ENCODE peak calls at places on chromosomes 3 and 15, in eight cellular contexts. E, L, U, X, B, V, Z and M are unnamed samples.

GRCh38 chr3:78633626-78634025 is 1134.2 kb downstream of the ROBO1 start:
- DNase-seq in X (no peak), V (no peak), B (no peak), U (no peak), E (peak; percentile 2), Z (peak; percentile 31), L (no peak), M (no peak)

GRCh38 chr3:183518446-183519185 is 36.9 kb downstream of the KLHL6 start:
- DNase-seq in V (no peak), X (no peak), B (no peak), E (no peak), Z (no peak), L (no peak), U (no peak), M (no peak)

GRCh38 chr15:27564656-27565055 is 534.5 kb downstream of the OCA2 start:
- DNase-seq in V (no peak), L (no peak), E (no peak), U (no peak), X (no peak), Z (no peak), B (no peak), M (no peak)

GRCh38 chr3:125033135-125033534 is 22.7 kb downstream of the HEG1 start:
- DNase-seq in Z (no peak), L (no peak), E (no peak), B (no peak), X (no peak), U (no peak), V (no peak), M (no peak)

GRCh38 chr3:142543307-142543706 is 35.2 kb downstream of the ATR start:
- DNase-seq in U (no peak), Z (no peak), V (no peak), X (no peak), B (no peak), L (no peak), E (no peak), M (no peak)

GRCh38 chr3:152193673-152194267 is 75.0 kb upstream of the MBNL1 start:
- DNase-seq in Z (no peak), B (no peak), E (no peak), L (no peak), X (no peak), V (no peak), U (no peak), M (no peak)

GRCh38 chr15:57218826-57219576 is 157.3 kb upstream of the CGNL1 start:
- DNase-seq in X (no peak), L (no peak), Z (peak; percentile 95), E (no peak), B (no peak), V (peak; percentile 90), U (no peak), M (no peak)

GRCh38 chr15:41464889-41465580 is 28.6 kb upstream of the ITPKA start:
- DNase-seq in L (no peak), Z (no peak), U (no peak), E (no peak), V (no peak), X (no peak), B (no peak), M (no peak)

GRCh38 chr15:43294091-43294706 is 27.5 kb upstream of the TGM5 start:
- DNase-seq in Z (no peak), U (no peak), E (no peak), B (no peak), L (no peak), V (no peak), X (no peak), M (no peak)

GRCh38 chr3:153130312-153130977 is 31.6 kb upstream of the RAP2B start:
- DNase-seq in E (peak; percentile 37), X (no peak), V (no peak), Z (peak; percentile 84), U (no peak), B (no peak), L (no peak), M (no peak)

GRCh38 chr3:85090495-85090894 is 131.7 kb downstream of the CADM2 start:
- DNase-seq in B (no peak), L (peak; percentile 4), U (no peak), X (no peak), E (no peak), V (no peak), Z (no peak), M (peak; percentile 5)

GRCh38 chr3:175983369-175983768 is 1124.2 kb downstream of the NAALADL2 start:
- DNase-seq in B (no peak), E (no peak), X (no peak), U (no peak), V (no peak), L (no peak), Z (no peak), M (no peak)

GRCh38 chr15:42046597-42046996 is 25.8 kb upstream of the PLA2G4E start:
- DNase-seq in X (no peak), E (no peak), L (peak; percentile 54), V (no peak), B (no peak), U (no peak), Z (no peak), M (no peak)

GRCh38 chr15:34693053-34693744 is 61.6 kb downstream of the GJD2 start:
- DNase-seq in U (no peak), X (no peak), E (no peak), Z (peak; percentile 43), B (no peak), L (no peak), V (no peak), M (no peak)

GRCh38 chr15:97995881-97996603 is 35.5 kb downstream of the ARRDC4 start:
- DNase-seq in Z (peak; percentile 15), X (no peak), E (no peak), V (no peak), U (no peak), B (no peak), L (no peak), M (peak; percentile 12)
- TF ChIP-seq CTCF in Z (peak; percentile 26), X (peak; percentile 26), E (no peak), V (no peak), U (no peak), B (no peak), L (peak; percentile 68), M (peak; percentile 36)

DNA sequence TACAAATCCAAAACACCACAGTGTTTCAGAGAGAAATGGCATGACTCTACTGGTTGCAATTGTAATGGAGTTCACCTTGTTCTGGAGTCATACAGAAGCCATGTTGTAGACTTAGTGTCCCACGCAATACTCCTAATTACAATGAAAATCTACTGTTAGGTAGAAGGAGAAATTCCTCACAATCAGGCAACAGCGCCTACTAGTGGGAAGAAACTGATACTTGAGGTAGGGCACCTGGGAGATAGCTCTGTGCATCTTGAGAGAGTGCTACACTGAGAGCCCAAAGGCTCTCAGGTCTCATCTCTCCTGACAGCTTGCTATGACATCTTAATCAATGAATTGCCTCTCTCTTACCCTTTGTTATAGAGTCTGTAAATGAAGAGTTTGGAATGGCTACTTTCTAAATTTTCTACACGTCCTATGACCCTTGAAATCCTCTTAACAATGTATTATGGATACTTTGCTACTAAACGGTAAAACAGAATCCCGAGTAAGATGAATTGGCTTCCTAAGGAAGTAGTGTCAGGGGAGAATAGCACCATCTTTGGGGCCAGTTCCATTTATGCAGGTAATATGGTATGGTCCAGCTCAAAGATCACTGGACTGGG is 422.7 kb upstream of the TPRG1 start:
- DNase-seq in U (peak; percentile 35), L (no peak), V (peak; percentile 18), Z (peak; percentile 30), B (no peak), X (no peak), E (peak; percentile 7), M (peak; percentile 31)
- TF ChIP-seq CTCF in U (peak; percentile 69), L (no peak), V (peak; percentile 95), Z (peak; percentile 61), B (no peak), X (peak; percentile 46), E (peak; percentile 64), M (peak; percentile 85)

DNA sequence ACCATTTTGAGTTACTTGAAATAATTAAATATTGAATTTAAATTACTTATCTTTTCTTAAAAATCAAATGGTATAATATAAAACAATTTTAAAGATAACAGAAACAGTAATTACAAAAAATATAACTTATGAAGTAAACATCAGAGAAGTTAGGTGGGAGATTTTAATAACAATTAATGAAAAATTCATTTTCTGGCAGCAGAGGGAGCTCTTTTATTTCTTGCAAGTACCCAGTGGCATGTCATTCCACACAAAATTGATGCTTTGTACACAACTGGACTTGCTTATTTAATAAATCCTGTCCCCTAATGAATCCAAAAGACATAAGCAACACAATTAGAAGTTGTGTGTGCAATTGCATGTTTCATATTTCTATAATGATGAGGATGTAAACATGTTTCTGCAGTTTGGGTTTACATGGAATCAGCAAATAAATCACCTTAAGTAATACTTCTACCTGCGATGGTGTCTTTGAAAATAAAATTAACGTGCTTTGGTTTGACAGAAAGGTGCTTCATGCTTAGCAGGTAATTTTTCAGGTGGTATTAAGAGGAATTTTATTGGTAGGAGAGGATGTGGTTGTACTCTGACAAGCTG is 861.3 kb downstream of the ZPLD1 start:
- DNase-seq in E (peak; percentile 2), Z (peak; percentile 0), B (no peak), V (no peak), U (no peak), X (no peak), L (peak; percentile 5), M (no peak)
- TF ChIP-seq CTCF in E (peak; percentile 32), Z (peak; percentile 21), B (no peak), V (no peak), U (peak; percentile 45), X (peak; percentile 24), L (peak; percentile 5), M (peak; percentile 31)

GRCh38 chr15:40438712-40439111 is 2.0 kb upstream of the BAHD1 start:
- DNase-seq in V (no peak), U (no peak), X (no peak), B (peak; percentile 51), L (no peak), E (no peak), Z (no peak), M (no peak)

GRCh38 chr15:40439461-40440299 is 1.1 kb upstream of the BAHD1 start:
- DNase-seq in E (peak; percentile 56), B (peak; percentile 80), V (peak; percentile 42), U (peak; percentile 54), X (no peak), Z (peak; percentile 47), L (peak; percentile 34), M (no peak)

GRCh38 chr15:40441012-40441735 is 421 bp downstream of the BAHD1 start:
- DNase-seq in V (no peak), L (no peak), B (no peak), E (peak; percentile 75), U (peak; percentile 77), Z (no peak), X (no peak), M (peak; percentile 59)

GRCh38 chr15:40441736-40442531 is 1.2 kb downstream of the BAHD1 start:
- DNase-seq in Z (no peak), B (peak; percentile 59), L (no peak), U (peak; percentile 65), E (peak; percentile 67), X (no peak), V (no peak), M (peak; percentile 39)

GRCh38 chr15:40440300-40441011 is at the start of gene BAHD1:
- DNase-seq in B (peak; percentile 98), L (peak; percentile 85), V (peak; percentile 93), U (peak; percentile 96), Z (peak; percentile 90), E (peak; percentile 100), X (peak; percentile 97), M (peak; percentile 96)
- TF ChIP-seq CTCF in B (no peak), L (peak; percentile 30), V (no peak), U (no peak), Z (no peak), E (no peak), X (no peak), M (no peak)